ENCODE peak calls at places on chromosomes 11 and 22, in six cellular contexts. A is neural progenitor cell, F is WERI-Rb-1, P is heart right ventricle, R is GM12865, J is fibroblast of lung. X is an unnamed sample.

GRCh38 chr22:36991220-36991619 is 28.0 kb downstream of the TST start:
- DNase-seq in A (no peak), F (no peak), P (no peak), R (no peak), J (no peak), X (no peak)

GRCh38 chr22:43004362-43005035 is 10.4 kb downstream of the PACSIN2 start:
- DNase-seq in A (no peak), F (no peak), P (no peak), R (no peak), J (peak; percentile 68), X (no peak)

GRCh38 chr22:49996532-49997220 is 15.9 kb downstream of the IL17REL start:
- DNase-seq in A (no peak), F (no peak), P (no peak), R (no peak), J (no peak), X (no peak)

GRCh38 chr11:86043765-86044534 is 24.9 kb downstream of the PICALM start:
- DNase-seq in A (no peak), F (no peak), P (no peak), R (no peak), J (no peak), X (no peak)

GRCh38 chr11:129960216-129961214 is 42.1 kb downstream of the PRDM10 start:
- DNase-seq in A (no peak), F (no peak), P (no peak), R (peak; percentile 63), J (peak; percentile 94), X (peak; percentile 90)

GRCh38 chr22:38317237-38317994 is at the start of gene CSNK1E:
- DNase-seq in A (peak; percentile 92), F (peak; percentile 76), P (peak; percentile 86), R (peak; percentile 73), J (peak; percentile 59), X (peak; percentile 74)

GRCh38 chr11:110305169-110306018 is 9.0 kb upstream of the RDX start:
- DNase-seq in A (no peak), F (no peak), P (no peak), R (no peak), J (no peak), X (peak; percentile 48)

GRCh38 chr22:22712666-22713365 is 68.4 kb downstream of the GGTLC2 start:
- DNase-seq in A (no peak), F (no peak), P (no peak), R (no peak), J (no peak), X (no peak)

GRCh38 chr11:45185228-45185729 is 38.8 kb downstream of the PRDM11 start:
- DNase-seq in A (no peak), F (no peak), P (no peak), R (no peak), J (no peak), X (no peak)

GRCh38 chr11:44826922-44827643 is 100.3 kb downstream of the TSPAN18 start:
- DNase-seq in A (no peak), F (no peak), P (no peak), R (no peak), J (no peak), X (no peak)

GRCh38 chr11:68461284-68461861 is 821 bp downstream of the PPP6R3 start:
- DNase-seq in A (no peak), F (no peak), P (no peak), R (peak; percentile 45), J (peak; percentile 47), X (no peak)

GRCh38 chr22:31853736-31854500 is 90.4 kb upstream of the YWHAH start:
- DNase-seq in A (no peak), F (no peak), P (no peak), R (no peak), J (no peak), X (no peak)

GRCh38 chr11:125171974-125172373 is 7.4 kb downstream of the PKNOX2 start:
- DNase-seq in A (no peak), F (no peak), P (no peak), R (no peak), J (no peak), X (no peak)

GRCh38 chr11:125168875-125169537 is 4.5 kb downstream of the PKNOX2 start:
- DNase-seq in A (no peak), F (peak; percentile 42), P (no peak), R (no peak), J (peak; percentile 71), X (peak; percentile 70)

GRCh38 chr11:125167954-125168821 is 3.6 kb downstream of the PKNOX2 start:
- DNase-seq in A (peak; percentile 32), F (no peak), P (no peak), R (peak; percentile 45), J (peak; percentile 89), X (peak; percentile 58)

GRCh38 chr11:125170001-125170405 is 5.5 kb downstream of the PKNOX2 start:
- DNase-seq in A (peak; percentile 22), F (peak; percentile 69), P (peak; percentile 48), R (no peak), J (no peak), X (peak; percentile 65)

GRCh38 chr11:125170406-125171031 is 6.0 kb downstream of the PKNOX2 start:
- DNase-seq in A (peak; percentile 65), F (peak; percentile 45), P (peak; percentile 78), R (no peak), J (peak; percentile 97), X (peak; percentile 97)
- H3K4me3 ChIP-seq in A (no peak overlapping the region), F (peak overlapping the region; percentile 8), P (peak overlapping the region; percentile 14), R (no peak overlapping the region), J (peak overlapping the region; percentile 29), X (no peak overlapping the region)

GRCh38 chr11:121066623-121067022 is 34.4 kb upstream of the TECTA start:
- DNase-seq in A (no peak), F (no peak), P (no peak), R (no peak), J (no peak), X (no peak)

GRCh38 chr11:121067026-121067425 is 34.0 kb upstream of the TECTA start:
- DNase-seq in A (no peak), F (no peak), P (no peak), R (no peak), J (no peak), X (no peak)

GRCh38 chr11:121059605-121060004 is 35.7 kb downstream of the TBCEL start:
- DNase-seq in A (no peak), F (no peak), P (no peak), R (peak; percentile 82), J (peak; percentile 27), X (no peak)

GRCh38 chr11:121067453-121067852 is 33.6 kb upstream of the TECTA start:
- DNase-seq in A (no peak), F (no peak), P (no peak), R (no peak), J (peak; percentile 76), X (no peak)

DNA sequence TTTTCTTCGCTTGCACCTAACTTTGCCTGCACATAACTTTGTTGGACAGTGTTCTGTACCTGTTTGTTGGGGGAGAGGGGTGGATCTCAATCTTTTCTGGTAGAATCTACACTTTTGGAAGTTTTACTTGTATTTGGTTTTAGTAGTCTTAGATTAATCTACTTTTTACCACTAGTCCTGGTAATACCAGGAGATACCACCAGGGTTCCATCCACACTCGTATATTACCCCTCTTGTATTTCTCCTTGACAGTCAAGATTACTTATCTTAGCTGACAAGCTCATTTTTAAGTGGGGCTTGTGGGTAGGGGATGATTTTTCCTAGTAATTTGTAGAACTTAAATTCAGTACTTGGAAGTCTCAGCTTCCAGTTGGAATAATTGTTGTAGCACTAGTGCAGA is 37.3 kb upstream of the TECTA start:
- DNase-seq in A (peak; percentile 16), F (no peak), P (no peak), R (no peak), J (peak; percentile 4), X (no peak)
- TF ChIP-seq CTCF in A (peak; percentile 56), F (no peak), P (peak; percentile 37), R (peak; percentile 9), J (peak; percentile 39), X (peak; percentile 47)

GRCh38 chr11:12134239-12134590 is 23.8 kb downstream of the MICAL2 start:
- DNase-seq in A (no peak), F (no peak), P (no peak), R (no peak), J (no peak), X (no peak)

GRCh38 chr11:12135185-12135584 is 24.8 kb downstream of the MICAL2 start:
- DNase-seq in A (no peak), F (no peak), P (no peak), R (no peak), J (no peak), X (no peak)

GRCh38 chr11:12137938-12138731 is 27.7 kb downstream of the MICAL2 start:
- DNase-seq in A (peak; percentile 35), F (no peak), P (no peak), R (no peak), J (peak; percentile 93), X (peak; percentile 82)

GRCh38 chr11:12139144-12139881 is 28.9 kb downstream of the MICAL2 start:
- DNase-seq in A (no peak), F (no peak), P (no peak), R (no peak), J (peak; percentile 96), X (peak; percentile 94)

DNA sequence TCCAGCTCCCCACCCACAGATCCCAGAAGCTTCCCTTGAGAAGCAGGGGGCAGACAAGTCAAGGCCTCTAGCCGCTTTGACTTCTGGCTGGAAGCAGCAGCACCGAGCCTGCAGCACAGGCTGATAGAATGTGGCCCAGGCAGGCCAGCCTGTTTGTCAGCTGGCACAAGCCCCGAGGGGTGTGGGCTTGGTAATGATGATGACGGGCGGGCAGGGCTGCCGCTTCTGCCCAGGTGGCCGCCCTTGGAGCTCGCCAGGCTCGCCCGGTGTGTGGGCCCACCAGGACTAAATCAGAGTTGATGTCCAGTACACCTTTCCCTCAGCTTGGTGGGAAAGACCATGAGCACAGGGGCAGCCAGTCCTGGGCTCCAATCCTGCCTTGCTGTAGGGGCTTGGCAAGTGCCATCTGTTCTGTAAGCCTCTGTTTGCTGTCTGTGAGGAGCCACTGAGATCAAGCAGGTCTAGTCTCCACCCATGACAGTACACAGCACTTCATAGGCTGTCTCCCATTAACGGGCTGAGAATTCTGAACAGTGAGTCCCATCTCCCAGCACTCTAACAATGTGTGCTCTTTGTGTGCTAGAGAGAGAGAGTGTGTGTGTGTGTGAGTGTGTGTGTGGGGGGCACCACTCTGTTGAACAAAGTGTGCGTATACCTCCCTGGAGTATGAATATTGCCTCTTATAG is 26.8 kb downstream of the MICAL2 start:
- DNase-seq in A (no peak), F (peak; percentile 68), P (no peak), R (no peak), J (no peak), X (no peak)
- H3K4me3 ChIP-seq in A (no peak overlapping the region), F (no peak overlapping the region), P (no peak overlapping the region), R (no peak overlapping the region), J (no peak overlapping the region), X (no peak overlapping the region)

DNA sequence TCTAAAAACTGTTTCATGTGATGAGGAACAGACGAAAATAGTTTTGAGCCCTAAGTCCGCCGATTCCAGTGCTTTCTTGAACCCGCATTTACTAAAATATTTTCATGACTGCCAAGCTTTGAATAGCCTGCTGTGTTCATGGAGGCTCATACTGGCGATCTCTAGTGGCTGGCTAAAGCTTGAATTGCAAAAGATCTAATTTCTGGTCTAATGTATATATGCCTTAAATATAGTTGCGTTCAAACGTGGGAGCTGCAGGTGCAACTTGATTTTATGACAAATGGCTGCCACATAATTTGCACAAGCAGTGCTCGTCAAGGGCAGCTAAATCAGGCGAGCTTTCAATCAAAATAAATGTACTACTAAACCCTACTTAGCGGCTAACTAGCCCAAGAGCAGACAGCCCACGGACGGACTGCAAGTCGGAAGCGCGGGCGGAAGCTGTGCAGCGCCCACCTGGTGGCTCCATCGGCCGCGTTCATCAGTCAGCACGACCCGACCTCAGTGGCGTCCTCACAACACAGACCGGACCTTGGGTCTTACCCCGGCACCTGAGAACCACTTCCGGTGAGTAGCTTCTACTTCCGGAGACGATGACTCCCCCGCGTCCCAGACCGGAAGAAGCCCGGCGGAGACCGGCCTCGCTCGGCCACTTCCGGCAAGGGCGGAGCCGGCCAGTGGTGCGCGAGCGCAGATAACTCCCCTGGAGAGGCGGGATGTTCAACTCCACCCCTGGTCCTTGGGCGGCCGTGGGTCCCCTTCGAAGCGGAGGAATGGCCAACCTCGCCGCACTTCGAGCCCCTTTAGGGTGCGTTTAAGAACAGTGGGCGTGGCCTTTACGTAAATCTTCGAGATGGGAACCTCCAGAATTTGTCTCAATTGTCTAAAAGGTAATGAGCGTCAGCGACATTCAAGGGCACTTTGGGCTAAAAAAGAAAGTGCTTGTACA is 6.1 kb downstream of the RPL27A start:
- DNase-seq in A (peak; percentile 97), F (peak; percentile 97), P (peak; percentile 95), R (peak; percentile 99), J (peak; percentile 96), X (peak; percentile 97)
- TF ChIP-seq CTCF in A (peak; percentile 32), F (peak; percentile 56), P (no peak), R (peak; percentile 5), J (peak; percentile 2), X (peak; percentile 15)

X was measured in cardiac fibroblast.